ENCODE peak calls at places on chromosomes 2 and 18, in ten cellular contexts. N is H9, T is left cardiac atrium, G is 8988T, M is kidney glomerular epithelial cell, Z is cardiac muscle cell, V is caudate nucleus, B is GM13976, F is brain microvascular endothelial cell, K is AG04449. C is an unnamed sample.

GRCh38 chr2:128949360-128949759 is 630.7 kb upstream of the HS6ST1 start:
- DNase-seq in V (no peak), N (no peak), T (no peak), Z (no peak), M (no peak), B (no peak), K (no peak), G (no peak), F (no peak), C (no peak)

GRCh38 chr18:25144835-25145234 is 207.1 kb downstream of the ZNF521 start:
- DNase-seq in Z (no peak), M (no peak), B (no peak), V (no peak), K (peak; percentile 44), G (no peak), F (peak; percentile 57), T (peak; percentile 44), N (no peak), C (no peak)

GRCh38 chr2:14975401-14975800 is 342.9 kb downstream of the LRATD1 start:
- DNase-seq in G (no peak), T (no peak), N (no peak), Z (no peak), V (no peak), B (no peak), F (no peak), M (no peak), K (no peak), C (no peak)

GRCh38 chr2:20040489-20041172 is 10.8 kb downstream of the LAPTM4A start:
- DNase-seq in B (no peak), M (peak; percentile 70), K (no peak), G (no peak), Z (no peak), N (no peak), T (no peak), F (no peak), V (no peak), C (no peak)

GRCh38 chr2:176178271-176178806 is 10.1 kb upstream of the HOXD1 start:
- DNase-seq in N (peak; percentile 64), M (no peak), F (no peak), K (no peak), B (no peak), V (no peak), Z (peak; percentile 21), T (no peak), G (no peak), C (no peak)

GRCh38 chr2:223101340-223102039 is 49.5 kb downstream of the KCNE4 start:
- DNase-seq in F (peak; percentile 35), B (peak; percentile 16), M (peak; percentile 7), G (peak; percentile 21), T (no peak), K (no peak), N (peak; percentile 89), Z (peak; percentile 36), V (no peak), C (no peak)

GRCh38 chr2:54618646-54619565 is 104.6 kb upstream of the EML6 start:
- DNase-seq in Z (no peak), B (no peak), F (no peak), V (no peak), T (no peak), K (no peak), M (no peak), G (no peak), N (no peak), C (no peak)

GRCh38 chr18:21538230-21538629 is 62.3 kb downstream of the ESCO1 start:
- DNase-seq in K (no peak), Z (no peak), V (no peak), M (no peak), F (no peak), B (no peak), G (no peak), N (no peak), T (no peak), C (no peak)

GRCh38 chr2:7010376-7010775 is 93.2 kb downstream of the RNF144A start:
- DNase-seq in Z (no peak), N (no peak), F (peak; percentile 74), V (no peak), B (no peak), G (no peak), T (no peak), K (peak; percentile 56), M (no peak), C (no peak)

GRCh38 chr18:79940814-79941472 is 10.5 kb downstream of the SLC66A2 start:
- DNase-seq in F (no peak), V (no peak), N (peak; percentile 14), G (no peak), Z (no peak), K (no peak), M (no peak), T (no peak), B (no peak), C (no peak)

GRCh38 chr2:231394201-231395141 is 1.0 kb upstream of the B3GNT7 start:
- DNase-seq in G (peak; percentile 82), M (no peak), Z (no peak), B (peak; percentile 87), V (no peak), N (peak; percentile 83), K (no peak), T (no peak), F (no peak), C (no peak)

GRCh38 chr2:191264647-191265079 is 19.5 kb downstream of the MYO1B start:
- DNase-seq in Z (no peak), G (no peak), F (peak; percentile 84), N (no peak), V (no peak), K (peak; percentile 73), T (peak; percentile 33), B (no peak), M (peak; percentile 62), C (no peak)

GRCh38 chr2:197994751-197995150 is 190.4 kb downstream of the PLCL1 start:
- DNase-seq in T (no peak), F (no peak), V (no peak), Z (no peak), K (no peak), G (no peak), B (no peak), N (no peak), M (no peak), C (no peak)

GRCh38 chr2:160062283-160063005 is at the start of gene PLA2R1:
- DNase-seq in K (no peak), T (peak; percentile 59), F (no peak), V (peak; percentile 11), G (peak; percentile 63), M (peak; percentile 46), B (no peak), N (peak; percentile 77), Z (peak; percentile 58), C (no peak)

GRCh38 chr2:96604104-96604503 is 34.0 kb downstream of the KANSL3 start:
- DNase-seq in F (no peak), Z (no peak), K (no peak), T (no peak), B (no peak), N (no peak), G (peak; percentile 31), M (no peak), V (no peak), C (no peak)

GRCh38 chr18:24491882-24492281 is 31.4 kb downstream of the HRH4 start:
- DNase-seq in N (no peak), M (no peak), G (no peak), F (no peak), Z (peak; percentile 20), B (peak; percentile 43), V (no peak), T (no peak), K (no peak), C (no peak)

GRCh38 chr2:8993196-8993901 is 10.1 kb downstream of the MBOAT2 start:
- DNase-seq in K (no peak), F (no peak), B (no peak), Z (peak; percentile 7), N (no peak), V (no peak), T (no peak), M (no peak), G (no peak), C (no peak)

GRCh38 chr2:3624059-3624794 is 29.3 kb downstream of the COLEC11 start:
- DNase-seq in T (no peak), F (no peak), N (no peak), V (no peak), M (no peak), G (no peak), K (no peak), Z (no peak), B (peak; percentile 67), C (no peak)

GRCh38 chr2:174012347-174013309 is 47.5 kb upstream of the SP3 start:
- DNase-seq in B (peak; percentile 73), V (peak; percentile 43), T (peak; percentile 78), M (no peak), F (no peak), G (no peak), K (no peak), N (peak; percentile 83), Z (no peak), C (peak; percentile 17)

GRCh38 chr2:216695401-216695821 is at the start of gene IGFBP5:
- DNase-seq in N (peak; percentile 86), B (no peak), M (peak; percentile 16), F (peak; percentile 61), K (no peak), G (no peak), V (peak; percentile 11), T (peak; percentile 88), Z (peak; percentile 93), C (no peak)

GRCh38 chr2:156087875-156088274 is 244.6 kb downstream of the NR4A2 start:
- DNase-seq in M (peak; percentile 44), T (no peak), N (no peak), G (no peak), V (no peak), Z (no peak), K (no peak), F (peak; percentile 5), B (no peak), C (no peak)

GRCh38 chr2:65349863-65350262 is 82.5 kb downstream of the SPRED2 start:
- DNase-seq in Z (peak; percentile 81), V (no peak), N (no peak), F (peak; percentile 77), K (no peak), G (no peak), T (peak; percentile 72), B (no peak), M (no peak), C (no peak)

GRCh38 chr2:197576631-197577030 is 60.8 kb downstream of the MOB4 start:
- DNase-seq in Z (no peak), F (peak; percentile 57), B (no peak), V (no peak), K (peak; percentile 33), T (no peak), G (no peak), M (peak; percentile 16), N (no peak), C (no peak)

GRCh38 chr2:128474962-128475361 is 156.3 kb upstream of the HS6ST1 start:
- DNase-seq in T (no peak), M (no peak), G (no peak), Z (no peak), F (no peak), B (no peak), K (no peak), N (no peak), V (no peak), C (no peak)

GRCh38 chr2:149692837-149693518 is 105.4 kb upstream of the MMADHC start:
- DNase-seq in V (no peak), F (peak; percentile 64), G (no peak), Z (no peak), K (peak; percentile 38), T (no peak), B (no peak), M (peak; percentile 16), N (no peak), C (no peak)

GRCh38 chr18:42245137-42245536 is 290.1 kb downstream of the PIK3C3 start:
- DNase-seq in K (no peak), Z (no peak), B (no peak), N (no peak), G (no peak), M (no peak), F (no peak), V (no peak), T (no peak), C (no peak)

GRCh38 chr2:66048667-66049066 is 386.3 kb upstream of the MEIS1 start:
- DNase-seq in V (no peak), F (no peak), K (no peak), B (no peak), M (no peak), N (no peak), Z (no peak), G (no peak), T (no peak), C (no peak)

GRCh38 chr2:159118115-159118858 is 149.8 kb downstream of the TANC1 start:
- DNase-seq in F (peak; percentile 92), T (peak; percentile 89), M (peak; percentile 77), B (peak; percentile 73), Z (peak; percentile 92), V (peak; percentile 69), K (no peak), G (peak; percentile 29), N (peak; percentile 80), C (peak; percentile 73)

C was measured in T-helper 9 cell.